ENCODE peak calls at places on chromosomes 3 and 15, in four cellular contexts. O is adrenal gland, S is lower leg skin, W is ovary. C is an unnamed sample.

GRCh38 chr3:190429681-190430080 is 20.0 kb downstream of the TMEM207 start:
- DNase-seq in O (no peak), S (no peak), W (no peak), C (no peak)

GRCh38 chr15:72515591-72516389 is 41.7 kb downstream of the ARIH1 start:
- DNase-seq in O (no peak), S (no peak), W (no peak), C (no peak)

GRCh38 chr15:42494998-42495360 is 455 bp upstream of the SNAP23 start:
- DNase-seq in O (peak), S (no peak), W (no peak), C (no peak)

GRCh38 chr3:69866988-69867720 is 127.9 kb downstream of the MITF start:
- DNase-seq in O (no peak), S (no peak), W (no peak), C (no peak)

GRCh38 chr15:31567861-31568260 is 241.2 kb downstream of the KLF13 start:
- DNase-seq in O (no peak), S (no peak), W (no peak), C (no peak)

GRCh38 chr3:134287512-134287911 is 36.9 kb upstream of the RYK start:
- DNase-seq in O (no peak), S (no peak), W (no peak), C (no peak)

GRCh38 chr15:29914441-29915053 is 92.3 kb upstream of the TJP1 start:
- DNase-seq in O (no peak), S (no peak), W (no peak), C (no peak)

GRCh38 chr3:193987186-193987585 is 148.8 kb upstream of the HES1 start:
- DNase-seq in O (no peak), S (no peak), W (no peak), C (no peak)

GRCh38 chr3:127206154-127206553 is 13.2 kb downstream of the PRR23E start:
- DNase-seq in O (no peak), S (no peak), W (peak), C (no peak)

GRCh38 chr3:173501941-173502489 is 104.5 kb downstream of the NLGN1 start:
- DNase-seq in O (no peak), S (no peak), W (no peak), C (no peak)

GRCh38 chr3:97720417-97720816 is 44.1 kb upstream of the ARL6 start:
- DNase-seq in O (no peak), S (no peak), W (no peak), C (no peak)

GRCh38 chr3:107604057-107604802 is 81.5 kb downstream of the BBX start:
- DNase-seq in O (no peak), S (no peak), W (no peak), C (peak)

GRCh38 chr3:49295489-49296058 is 18.5 kb upstream of the C3orf62 start:
- DNase-seq in O (no peak), S (no peak), W (peak), C (peak)

GRCh38 chr3:51398595-51399310 is 7.7 kb downstream of the RBM15B start:
- DNase-seq in O (peak), S (peak), W (no peak), C (no peak)

GRCh38 chr3:29525254-29525881 is 244.5 kb downstream of the RBMS3 start:
- DNase-seq in O (peak), S (peak), W (peak), C (no peak)

GRCh38 chr3:127680790-127681189 is 8.0 kb downstream of the ABTB1 start:
- DNase-seq in O (peak), S (peak), W (peak), C (no peak)

GRCh38 chr3:178584722-178585121 is 48.5 kb downstream of the KCNMB2 start:
- DNase-seq in O (no peak), S (no peak), W (no peak), C (no peak)

GRCh38 chr15:78454992-78455391 is 17.0 kb downstream of the IREB2 start:
- DNase-seq in O (no peak), S (no peak), W (no peak), C (no peak)

GRCh38 chr15:65804252-65804931 is 12.3 kb upstream of the DENND4A start:
- DNase-seq in O (no peak), S (no peak), W (no peak), C (peak)

GRCh38 chr3:7683431-7683830 is 818.2 kb upstream of the LMCD1 start:
- DNase-seq in O (no peak), S (no peak), W (no peak), C (no peak)

GRCh38 chr3:106206165-106206564 is 337.4 kb upstream of the CBLB start:
- DNase-seq in O (no peak), S (no peak), W (no peak), C (no peak)

GRCh38 chr15:91294795-91295194 is 194.7 kb downstream of the SV2B start:
- DNase-seq in O (no peak), S (no peak), W (no peak), C (no peak)

GRCh38 chr3:118817748-118818165 is 216.9 kb downstream of the IGSF11 start:
- DNase-seq in O (peak), S (no peak), W (no peak), C (peak)

GRCh38 chr15:59309405-59309804 is 63.3 kb downstream of the MYO1E start:
- DNase-seq in O (no peak), S (peak), W (no peak), C (no peak)

GRCh38 chr15:56871180-56871579 is 47.3 kb upstream of the TCF12 start:
- DNase-seq in O (no peak), S (no peak), W (no peak), C (no peak)

GRCh38 chr15:41774873-41775417 is 661 bp downstream of the MAPKBP1 start:
- DNase-seq in O (no peak), S (no peak), W (no peak), C (no peak)

GRCh38 chr3:46909535-46910161 is 32.1 kb downstream of the PTH1R start:
- DNase-seq in O (peak), S (peak), W (peak), C (peak)

GRCh38 chr3:172625404-172625803 is 85.5 kb downstream of the NCEH1 start:
- DNase-seq in O (no peak), S (no peak), W (no peak), C (no peak)

GRCh38 chr15:99433757-99434211 is 132.0 kb upstream of the MEF2A start:
- DNase-seq in O (peak), S (peak), W (no peak), C (no peak)

GRCh38 chr3:185701891-185702563 is 115.9 kb downstream of the SENP2 start:
- DNase-seq in O (no peak), S (no peak), W (no peak), C (no peak)

GRCh38 chr3:185737020-185737419 is 87.8 kb downstream of the IGF2BP2 start:
- DNase-seq in O (no peak), S (no peak), W (no peak), C (no peak)

GRCh38 chr3:122921791-122922651 is 105.5 kb downstream of the SEMA5B start:
- DNase-seq in O (no peak), S (peak), W (no peak), C (peak)

GRCh38 chr15:38254065-38254883 is 1.6 kb downstream of the SPRED1 start:
- DNase-seq in O (peak), S (no peak), W (peak), C (peak)

GRCh38 chr15:38255690-38256089 is 3.1 kb downstream of the SPRED1 start:
- DNase-seq in O (no peak), S (no peak), W (no peak), C (peak)

GRCh38 chr15:38251726-38252480 is 733 bp upstream of the SPRED1 start:
- DNase-seq in O (peak), S (peak), W (peak), C (peak)

GRCh38 chr15:38252481-38253311 is at the start of gene SPRED1:
- DNase-seq in O (peak), S (peak), W (peak), C (peak)

DNA sequence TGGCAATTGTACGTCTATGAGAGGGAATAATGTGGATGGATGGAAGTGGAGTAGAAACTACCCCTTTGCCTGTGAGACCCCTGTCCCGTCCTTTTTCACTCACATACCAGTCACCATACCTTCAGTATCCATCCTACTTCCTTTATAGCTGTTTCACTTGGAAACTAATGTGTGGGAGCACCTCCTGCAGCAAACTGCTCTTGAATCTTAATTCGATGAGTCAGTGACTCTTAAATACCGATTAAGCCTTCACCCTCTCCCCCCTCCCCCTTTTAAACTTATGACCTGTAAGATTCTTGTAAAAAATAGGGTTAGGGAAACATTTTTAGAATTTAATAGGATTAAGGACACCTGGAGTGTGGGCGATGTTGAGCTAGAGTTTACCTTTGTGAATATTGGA is 812 bp downstream of the SPRED1 start:
- DNase-seq in O (peak), S (no peak), W (no peak), C (peak)
- TF ChIP-seq POLR2A in O (peak), S (no peak), W (no peak), C (no peak)

DNA sequence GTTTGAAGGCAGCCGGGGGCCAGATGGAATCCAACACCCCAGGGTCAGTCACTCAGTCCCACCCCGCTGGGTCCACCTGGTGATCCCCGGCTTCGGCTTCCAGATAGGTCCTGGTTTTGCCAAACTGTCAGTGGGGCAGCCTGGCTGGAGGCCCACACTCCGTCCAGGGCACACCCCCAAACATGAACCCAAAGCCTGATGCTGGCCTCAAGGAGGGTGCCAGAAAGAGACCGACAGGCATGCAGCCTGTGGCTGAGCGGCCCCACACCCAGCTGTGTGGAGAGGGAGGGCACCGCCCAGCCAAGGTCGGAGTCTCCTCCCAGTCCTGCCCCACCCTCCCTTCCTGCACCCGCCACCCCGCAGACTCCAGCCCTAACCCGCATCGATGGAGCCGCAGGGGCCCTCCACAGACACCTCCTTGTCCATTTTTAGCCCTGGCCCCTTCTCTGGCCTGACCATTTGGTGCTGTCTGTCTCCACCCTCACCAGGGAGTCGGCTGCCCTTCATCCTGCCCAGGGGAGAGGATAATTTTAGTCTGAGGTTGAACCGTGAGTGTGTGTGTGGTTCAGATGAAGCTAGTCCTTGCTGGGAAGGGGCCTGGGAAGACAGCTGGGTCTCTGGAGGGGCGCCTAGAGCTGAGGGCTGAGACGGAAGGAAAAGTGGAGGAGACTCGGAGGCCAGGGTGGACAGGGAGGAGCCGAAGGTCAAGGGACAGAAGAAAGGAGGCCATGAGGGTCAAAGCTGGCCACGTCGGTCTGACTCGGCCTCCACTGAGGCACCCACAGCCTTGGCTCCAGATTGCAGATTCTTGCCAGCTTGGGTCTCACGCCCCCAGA is 23.1 kb downstream of the TNK2 start:
- DNase-seq in O (no peak), S (no peak), W (no peak), C (peak)
- TF ChIP-seq POLR2A in O (no peak), S (no peak), W (no peak), C (no peak)

GRCh38 chr3:5006755-5007202 is 27.5 kb downstream of the BHLHE40 start:
- DNase-seq in O (no peak), S (peak), W (no peak), C (no peak)
- TF ChIP-seq POLR2A in O (no peak), S (no peak), W (no peak), C (no peak)

GRCh38 chr3:9837701-9838582 is 5.9 kb downstream of the RPUSD3 start:
- DNase-seq in O (no peak), S (no peak), W (no peak), C (no peak)
- TF ChIP-seq POLR2A in O (no peak), S (no peak), W (no peak), C (no peak)

C was measured in erythroblast.